ENCODE peak calls at places on chromosomes 11 and 22, in six cellular contexts. Z, X, V, T, W and I are unnamed samples.
A peak's percentile ranks its signal among the peaks of the same experiment; 100 is the strongest.

GRCh38 chr11:123393312-123393927 is 36.6 kb upstream of the GRAMD1B start:
- DNase-seq in V (no peak), T (no peak), Z (no peak), X (no peak), W (peak; percentile 55), I (no peak)

GRCh38 chr22:25747245-25747944 is 5.4 kb downstream of the MYO18B start:
- DNase-seq in Z (peak; percentile 35), W (no peak), X (peak; percentile 79), V (no peak), T (peak; percentile 85), I (no peak)

GRCh38 chr22:45468872-45469572 is 33.7 kb upstream of the FBLN1 start:
- DNase-seq in T (no peak), V (no peak), X (no peak), W (no peak), Z (no peak), I (no peak)

GRCh38 chr22:25485626-25486545 is 78.6 kb upstream of the GRK3 start:
- DNase-seq in Z (no peak), V (no peak), X (no peak), T (no peak), W (peak; percentile 47), I (no peak)

GRCh38 chr11:5550440-5551095 is 2.2 kb upstream of the OR52H1 start:
- DNase-seq in Z (no peak), T (no peak), X (no peak), V (no peak), W (peak; percentile 8), I (no peak)

GRCh38 chr22:48182896-48183805 is 1420.7 kb downstream of the TBC1D22A start:
- DNase-seq in W (no peak), X (no peak), Z (no peak), T (no peak), V (no peak), I (no peak)

GRCh38 chr11:131169057-131169456 is 201.4 kb upstream of the NTM start:
- DNase-seq in T (no peak), Z (no peak), V (no peak), X (no peak), W (no peak), I (no peak)

GRCh38 chr22:23696326-23696851 is 5.6 kb downstream of the RGL4 start:
- DNase-seq in X (no peak), Z (no peak), V (no peak), W (peak; percentile 33), T (no peak), I (peak; percentile 80)

GRCh38 chr22:19271856-19272535 is 19.5 kb downstream of the CLTCL1 start:
- DNase-seq in X (peak; percentile 7), T (no peak), V (peak; percentile 20), W (no peak), Z (peak; percentile 89), I (no peak)

GRCh38 chr11:35682230-35683195 is 19.9 kb downstream of the TRIM44 start:
- DNase-seq in Z (no peak), V (no peak), T (peak; percentile 49), W (no peak), X (no peak), I (no peak)

GRCh38 chr11:35850191-35850590 is 93.7 kb upstream of the LDLRAD3 start:
- DNase-seq in Z (no peak), T (no peak), V (no peak), X (no peak), W (no peak), I (no peak)

GRCh38 chr11:9625158-9625557 is 38.7 kb upstream of the SWAP70 start:
- DNase-seq in Z (no peak), W (no peak), T (no peak), X (no peak), V (no peak), I (no peak)

GRCh38 chr11:63866211-63866610 is 27.3 kb downstream of the MARK2 start:
- DNase-seq in T (no peak), X (no peak), W (peak; percentile 86), V (no peak), Z (no peak), I (peak; percentile 92)

GRCh38 chr22:40982482-40983385 is 31.6 kb downstream of the RBX1 start:
- DNase-seq in V (no peak), X (no peak), W (no peak), Z (no peak), T (no peak), I (no peak)

GRCh38 chr22:29738118-29738815 is 18.5 kb downstream of the CABP7 start:
- DNase-seq in T (no peak), V (no peak), X (no peak), Z (no peak), W (no peak), I (no peak)

GRCh38 chr11:32154275-32154674 is 63.4 kb downstream of the RCN1 start:
- DNase-seq in V (no peak), T (no peak), X (no peak), W (peak; percentile 62), Z (no peak), I (no peak)

GRCh38 chr11:21411114-21411513 is 741.7 kb downstream of the NELL1 start:
- DNase-seq in X (no peak), Z (peak; percentile 2), W (no peak), V (no peak), T (no peak), I (no peak)

GRCh38 chr11:105144887-105145286 is 5.3 kb upstream of the CARD18 start:
- DNase-seq in T (no peak), X (no peak), V (no peak), W (no peak), Z (peak; percentile 62), I (no peak)

GRCh38 chr11:128208329-128209220 is 378.8 kb downstream of the ETS1 start:
- DNase-seq in T (no peak), X (no peak), W (no peak), Z (no peak), V (no peak), I (no peak)

GRCh38 chr11:16945671-16946469 is 68.3 kb downstream of the PLEKHA7 start:
- DNase-seq in W (peak; percentile 61), T (peak; percentile 77), Z (peak; percentile 68), X (peak; percentile 68), V (peak; percentile 69), I (peak; percentile 34)

GRCh38 chr11:70112017-70112434 is 33.9 kb downstream of the ANO1 start:
- DNase-seq in Z (no peak), W (no peak), V (no peak), T (no peak), X (no peak), I (no peak)

GRCh38 chr11:111077938-111078337 is 167.6 kb upstream of the POU2AF2 start:
- DNase-seq in X (no peak), Z (no peak), T (no peak), W (no peak), V (no peak), I (no peak)

GRCh38 chr11:35138949-35139881 is at the start of gene CD44:
- DNase-seq in Z (no peak), X (peak; percentile 41), W (no peak), V (peak; percentile 73), T (peak; percentile 74), I (no peak)

GRCh38 chr11:69089258-69089657 is 40.5 kb downstream of the TPCN2 start:
- DNase-seq in T (no peak), V (no peak), Z (no peak), X (no peak), W (no peak), I (peak; percentile 20)

GRCh38 chr11:34359548-34359891 is 1.7 kb upstream of the ABTB2 start:
- DNase-seq in T (peak; percentile 49), X (peak; percentile 35), V (no peak), Z (no peak), W (no peak), I (peak; percentile 17)

GRCh38 chr11:120197254-120197891 is 13.5 kb upstream of the OAF start:
- DNase-seq in X (no peak), Z (peak; percentile 66), V (no peak), T (peak; percentile 62), W (no peak), I (no peak)

GRCh38 chr11:83002047-83002446 is 69.7 kb downstream of the RAB30 start:
- DNase-seq in T (no peak), Z (no peak), V (no peak), W (no peak), X (no peak), I (no peak)
- TF ChIP-seq GABPA in T (no peak), Z (no peak), V (no peak), W (no peak), X (no peak), I (no peak)

DNA sequence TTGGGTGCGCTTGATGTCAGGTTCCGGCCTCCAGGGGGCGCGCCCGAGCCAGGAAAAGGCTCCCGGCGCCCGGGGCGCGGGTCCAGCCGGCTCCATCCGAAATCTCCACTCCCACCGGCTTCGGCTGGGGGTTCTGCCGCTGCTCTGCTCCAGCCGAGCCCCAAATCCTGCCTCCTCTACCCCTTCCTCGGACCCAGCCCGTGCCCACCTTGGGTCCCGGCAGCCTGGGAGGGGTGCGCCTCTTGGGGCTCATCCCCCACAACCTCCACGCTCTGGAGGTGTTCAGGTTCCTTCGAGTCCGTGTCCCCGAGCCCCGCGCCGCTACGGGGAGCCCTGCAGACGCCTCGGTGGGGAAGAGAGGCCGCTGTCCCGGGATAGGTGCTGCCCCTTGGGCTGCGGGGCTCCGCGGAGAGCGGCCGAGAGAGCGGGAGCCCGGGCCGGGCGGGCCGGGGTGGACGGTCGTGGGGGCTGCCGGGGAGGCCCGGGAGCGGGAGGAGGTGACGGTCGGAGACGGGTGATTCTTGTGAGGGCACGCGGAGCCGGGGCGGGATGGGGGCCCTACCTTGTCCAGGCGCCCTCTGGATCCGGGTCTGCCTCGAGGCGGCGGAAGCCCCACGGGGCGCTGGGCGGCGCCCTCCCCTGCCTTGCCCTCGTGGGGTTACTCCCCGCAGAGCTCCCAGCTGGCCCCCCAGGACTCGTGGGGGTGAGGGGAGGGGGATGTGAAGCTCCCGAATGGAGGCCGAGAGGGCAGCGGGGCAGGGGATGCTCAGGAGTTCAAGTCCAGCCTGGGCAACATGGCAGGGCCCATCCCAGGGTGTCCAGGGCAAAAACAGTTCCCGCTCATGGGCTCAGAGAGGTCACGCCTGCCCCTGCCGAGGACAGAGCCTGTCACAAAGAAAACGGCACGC is 13.2 kb upstream of the CYB5R3 start:
- DNase-seq in Z (no peak), T (peak; percentile 88), V (peak; percentile 94), W (no peak), X (peak; percentile 77), I (peak; percentile 65)
- TF ChIP-seq POLR2AphosphoS5 in Z (no peak), T (no peak), V (no peak), W (no peak), X (no peak), I (no peak)

DNA sequence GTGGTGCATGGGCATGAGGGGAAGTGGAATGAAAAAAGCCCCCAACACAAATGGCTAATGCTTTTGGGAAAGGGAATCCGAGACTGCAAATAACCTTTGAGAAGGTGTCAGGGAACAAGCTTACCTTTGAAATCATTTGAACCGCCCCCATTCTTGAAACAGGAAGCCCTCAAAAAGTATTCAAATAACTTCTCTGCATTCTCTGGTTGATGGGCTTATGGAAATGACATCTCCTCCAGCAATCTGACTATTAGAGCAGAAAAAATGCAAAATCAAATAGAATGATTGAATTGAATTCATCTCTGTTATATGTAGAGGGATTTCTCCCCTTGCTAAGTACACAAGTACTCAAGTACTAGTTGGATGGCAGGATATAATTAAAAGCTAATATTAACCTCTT is 409.9 kb downstream of the TMEM135 start:
- DNase-seq in V (no peak), T (no peak), Z (no peak), W (no peak), X (no peak), I (no peak)
- H3K4me3 ChIP-seq in V (no peak overlapping the region), T (no peak overlapping the region), Z (no peak overlapping the region), W (no peak overlapping the region), X (no peak overlapping the region), I (no peak overlapping the region)

DNA sequence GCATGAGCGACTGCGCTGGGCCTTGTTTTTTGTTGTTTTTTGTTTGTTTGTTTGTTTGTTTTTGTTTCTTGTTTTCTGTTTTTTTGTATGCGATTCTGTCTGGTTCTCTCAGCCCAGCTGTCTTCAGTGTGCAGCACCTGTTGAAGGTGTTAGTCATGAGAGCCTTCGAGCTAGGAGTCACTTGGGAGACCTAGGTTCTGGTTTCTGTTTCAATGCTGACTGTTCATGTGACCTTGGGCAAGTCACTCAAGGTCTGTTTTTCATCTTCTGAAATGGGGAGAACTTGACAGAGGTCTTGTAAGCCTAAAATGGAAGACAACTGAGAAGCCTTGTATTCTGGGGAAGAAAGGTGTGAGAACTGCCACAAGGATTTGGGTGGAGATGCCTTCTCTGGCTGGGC is 1.8 kb downstream of the DCPS start:
- DNase-seq in T (no peak), W (peak; percentile 63), X (no peak), V (no peak), Z (no peak), I (no peak)
- TF ChIP-seq GABPA in T (no peak), W (no peak), X (no peak), V (no peak), Z (no peak), I (no peak)